ENCODE peak calls at places on chromosomes 3 and 15, in five cellular contexts. X is fibroblast of pulmonary artery, Y is A673, V is uterus, E is AG09319. A is an unnamed sample.

GRCh38 chr3:159765860-159766294 is 222.8 kb upstream of the IL12A start:
- DNase-seq in X (no peak), Y (no peak), E (no peak), V (no peak), A (no peak)

GRCh38 chr3:36332139-36332538 is 48.2 kb upstream of the STAC start:
- DNase-seq in V (no peak), X (no peak), Y (no peak), E (no peak), A (no peak)

GRCh38 chr15:77305953-77306352 is 114.0 kb downstream of the PEAK1 start:
- DNase-seq in Y (no peak), E (no peak), X (no peak), V (no peak), A (no peak)

GRCh38 chr15:66646308-66646707 is 55.7 kb upstream of the SMAD6 start:
- DNase-seq in V (no peak), X (peak), Y (no peak), E (peak), A (no peak)

GRCh38 chr15:100169615-100170279 is 172.0 kb downstream of the ADAMTS17 start:
- DNase-seq in Y (no peak), X (no peak), V (no peak), E (no peak), A (no peak)

GRCh38 chr3:182739619-182740018 is 53.7 kb upstream of the ATP11B start:
- DNase-seq in E (peak), Y (peak), X (peak), V (no peak), A (no peak)

GRCh38 chr15:91961357-91961756 is 107.8 kb downstream of the SLCO3A1 start:
- DNase-seq in V (no peak), E (no peak), X (no peak), Y (no peak), A (no peak)

GRCh38 chr3:125143982-125144652 is 68.4 kb downstream of the SLC12A8 start:
- DNase-seq in Y (peak), V (no peak), E (no peak), X (peak), A (no peak)

GRCh38 chr3:114093596-114093995 is 37.1 kb downstream of the QTRT2 start:
- DNase-seq in V (peak), E (peak), X (peak), Y (peak), A (no peak)

GRCh38 chr3:69212411-69213160 is 90.2 kb upstream of the LMOD3 start:
- DNase-seq in V (no peak), X (peak), E (no peak), Y (peak), A (no peak)

GRCh38 chr15:77038312-77039216 is 32.3 kb downstream of the TSPAN3 start:
- DNase-seq in X (no peak), E (no peak), Y (no peak), V (no peak), A (no peak)

GRCh38 chr3:42602961-42603360 is 2.5 kb downstream of the NKTR start:
- DNase-seq in V (no peak), X (no peak), E (no peak), Y (no peak), A (no peak)

GRCh38 chr3:42605550-42606173 is 5.2 kb downstream of the NKTR start:
- DNase-seq in E (no peak), X (no peak), Y (no peak), V (no peak), A (no peak)

GRCh38 chr3:42601898-42602581 is 1.6 kb downstream of the NKTR start:
- DNase-seq in X (no peak), V (no peak), E (no peak), Y (no peak), A (no peak)

GRCh38 chr3:42600111-42600957 is at the start of gene NKTR:
- DNase-seq in Y (peak), X (peak), E (peak), V (peak), A (peak)

GRCh38 chr3:42600958-42601675 is 631 bp downstream of the NKTR start:
- DNase-seq in X (peak), E (no peak), Y (peak), V (peak), A (no peak)
- TF ChIP-seq CTCF in X (peak), E (no peak), Y (no peak), V (peak), A (peak)

GRCh38 chr3:16357191-16357590 is 92.2 kb downstream of the OXNAD1 start:
- DNase-seq in Y (no peak), V (no peak), X (peak), E (no peak), A (no peak)
- TF ChIP-seq CTCF in Y (no peak), V (no peak), X (no peak), E (no peak), A (no peak)

DNA sequence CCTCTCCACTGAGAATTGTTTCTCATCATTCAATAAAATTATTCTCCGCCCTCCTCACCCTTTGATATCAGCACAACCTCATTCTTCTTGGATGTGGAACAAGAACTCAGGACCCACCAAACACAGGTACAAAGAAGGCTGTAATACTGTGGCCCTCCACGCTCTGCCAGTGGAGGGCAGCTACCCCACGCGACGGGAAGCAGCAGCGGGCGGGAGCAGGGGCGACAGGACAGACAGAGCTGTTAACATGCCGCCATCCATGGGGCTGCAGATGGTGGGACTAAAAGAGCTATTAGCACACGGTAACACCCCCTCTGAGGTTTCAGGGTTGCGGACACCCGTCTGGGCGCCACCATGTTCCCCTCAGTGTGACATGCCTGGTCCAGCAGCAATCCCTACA is 37.5 kb downstream of the EMC4 start:
- DNase-seq in V (no peak), E (no peak), Y (no peak), X (no peak), A (no peak)
- TF ChIP-seq CTCF in V (no peak), E (no peak), Y (no peak), X (no peak), A (no peak)

DNA sequence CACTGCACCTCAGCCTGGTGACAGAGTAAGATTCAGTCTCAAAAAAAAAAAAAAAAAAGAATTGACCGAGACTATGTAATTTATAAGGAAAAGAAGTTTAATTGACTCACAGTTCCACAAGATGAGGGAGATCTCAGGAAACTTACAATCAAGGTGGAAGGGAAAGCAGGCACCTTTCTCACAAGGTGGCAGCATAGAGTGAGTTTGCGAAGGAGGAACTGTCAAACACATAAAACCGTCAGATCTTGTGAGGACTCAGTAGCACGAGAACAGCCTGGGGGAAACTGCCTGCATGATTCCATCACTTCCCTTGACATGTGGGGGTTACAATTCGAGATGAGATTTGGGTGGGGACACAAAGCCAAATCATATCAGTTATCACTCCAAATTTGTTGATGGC is 380.9 kb downstream of the EDEM1 start:
- DNase-seq in E (no peak), V (no peak), Y (peak), X (no peak), A (no peak)
- TF ChIP-seq CTCF in E (no peak), V (no peak), Y (peak), X (no peak), A (peak)

GRCh38 chr15:47196057-47196456 is 521.2 kb upstream of the SEMA6D start:
- DNase-seq in X (peak), Y (peak), E (peak), V (peak), A (peak)
- TF ChIP-seq CTCF in X (peak), Y (peak), E (peak), V (peak), A (peak)

GRCh38 chr3:14507345-14507741 is 32.8 kb downstream of the GRIP2 start:
- DNase-seq in X (no peak), E (no peak), V (peak), Y (peak), A (no peak)

GRCh38 chr3:14508505-14508819 is 31.7 kb downstream of the GRIP2 start:
- DNase-seq in X (no peak), E (no peak), V (peak), Y (no peak), A (no peak)

GRCh38 chr3:14507757-14508504 is 32.2 kb downstream of the GRIP2 start:
- DNase-seq in V (no peak), Y (no peak), E (no peak), X (no peak), A (no peak)

GRCh38 chr3:14509796-14510100 is 30.4 kb downstream of the GRIP2 start:
- DNase-seq in E (no peak), Y (no peak), V (peak), X (no peak), A (no peak)

GRCh38 chr3:14508966-14509795 is 31.0 kb downstream of the GRIP2 start:
- DNase-seq in X (peak), Y (peak), V (peak), E (no peak), A (peak)
- TF ChIP-seq CTCF in X (peak), Y (peak), V (peak), E (peak), A (peak)

GRCh38 chr3:59069838-59070237 is 20.0 kb upstream of the CFAP20DC start:
- DNase-seq in Y (no peak), X (no peak), E (no peak), V (no peak), A (no peak)

GRCh38 chr3:59064728-59065127 is 14.9 kb upstream of the CFAP20DC start:
- DNase-seq in E (no peak), Y (no peak), X (no peak), V (no peak), A (no peak)

GRCh38 chr3:59065240-59065639 is 15.4 kb upstream of the CFAP20DC start:
- DNase-seq in V (no peak), E (no peak), Y (no peak), X (no peak), A (no peak)

GRCh38 chr3:59064276-59064675 is 14.5 kb upstream of the CFAP20DC start:
- DNase-seq in X (no peak), Y (peak), V (no peak), E (no peak), A (no peak)
- TF ChIP-seq CTCF in X (no peak), Y (peak), V (no peak), E (no peak), A (no peak)

GRCh38 chr15:82103500-82103899 is 57.7 kb upstream of the MEX3B start:
- DNase-seq in X (no peak), Y (no peak), V (no peak), E (no peak), A (no peak)
- TF ChIP-seq CTCF in X (peak), Y (peak), V (no peak), E (peak), A (no peak)

A was measured in neural crest cell.